ENCODE peak calls at places on chromosomes 1 and 21, in five cellular contexts. S is lower leg skin, V is cardiac muscle cell, I is ovary, Y is AG04449. D is an unnamed sample.

GRCh38 chr1:31802190-31803150 is 13.4 kb downstream of the SPOCD1 start:
- DNase-seq in Y (no peak), S (peak), I (no peak), V (no peak), D (no peak)

GRCh38 chr1:177873238-177873637 is 96.6 kb downstream of the SEC16B start:
- DNase-seq in I (no peak), V (no peak), Y (peak), S (no peak), D (no peak)

GRCh38 chr1:108953452-108953851 is 9.8 kb downstream of the CLCC1 start:
- DNase-seq in V (no peak), I (no peak), S (no peak), Y (no peak), D (no peak)

GRCh38 chr1:59631561-59631960 is 183.2 kb upstream of the HOOK1 start:
- DNase-seq in S (no peak), V (no peak), I (no peak), Y (no peak), D (no peak)

GRCh38 chr1:1000357-1001056 is 610 bp upstream of the HES4 start:
- DNase-seq in S (peak), V (peak), I (no peak), Y (peak), D (peak)

GRCh38 chr1:31978853-31979400 is 34.7 kb upstream of the KHDRBS1 start:
- DNase-seq in I (no peak), S (no peak), V (no peak), Y (no peak), D (no peak)

GRCh38 chr1:43708006-43708412 is 673 bp downstream of the ST3GAL3 start:
- DNase-seq in V (no peak), Y (no peak), S (no peak), I (no peak), D (no peak)

GRCh38 chr1:210428696-210429095 is 100.0 kb downstream of the HHAT start:
- DNase-seq in I (no peak), Y (no peak), V (no peak), S (no peak), D (no peak)

GRCh38 chr1:207815913-207816312 is 64.1 kb downstream of the CD46 start:
- DNase-seq in S (peak), Y (no peak), V (no peak), I (no peak), D (no peak)

GRCh38 chr1:60615661-60616060 is 466.7 kb upstream of the NFIA start:
- DNase-seq in Y (peak), V (no peak), S (no peak), I (no peak), D (no peak)

GRCh38 chr21:44749759-44750674 is 38.6 kb upstream of the TSPEAR start:
- DNase-seq in I (no peak), S (no peak), V (no peak), Y (no peak), D (no peak)

GRCh38 chr1:54275349-54275748 is 75.4 kb downstream of the MRPL37 start:
- DNase-seq in I (peak), V (no peak), S (peak), Y (no peak), D (no peak)
- TF ChIP-seq CTCF in I (peak), V (peak), S (no peak), Y (peak), D (no peak)

GRCh38 chr1:27306071-27306470 is 15.9 kb upstream of the TMEM222 start:
- DNase-seq in V (no peak), Y (no peak), I (no peak), S (no peak), D (no peak)

GRCh38 chr1:27307851-27308598 is 13.9 kb upstream of the TMEM222 start:
- DNase-seq in S (no peak), Y (no peak), I (no peak), V (peak), D (no peak)

GRCh38 chr1:27302612-27303011 is 19.4 kb upstream of the TMEM222 start:
- DNase-seq in V (no peak), I (no peak), Y (no peak), S (no peak), D (no peak)

GRCh38 chr1:27303509-27303908 is 18.5 kb upstream of the TMEM222 start:
- DNase-seq in V (no peak), S (no peak), Y (no peak), I (no peak), D (no peak)

GRCh38 chr1:27306892-27307850 is 14.8 kb upstream of the TMEM222 start:
- DNase-seq in V (no peak), Y (no peak), I (no peak), S (no peak), D (no peak)
- TF ChIP-seq CTCF in V (no peak), Y (peak), I (no peak), S (no peak), D (no peak)

GRCh38 chr1:182552527-182552926 is 36.5 kb downstream of the RNASEL start:
- DNase-seq in Y (no peak), V (no peak), I (no peak), S (no peak), D (no peak)
- TF ChIP-seq CTCF in Y (no peak), V (no peak), I (no peak), S (no peak), D (no peak)

DNA sequence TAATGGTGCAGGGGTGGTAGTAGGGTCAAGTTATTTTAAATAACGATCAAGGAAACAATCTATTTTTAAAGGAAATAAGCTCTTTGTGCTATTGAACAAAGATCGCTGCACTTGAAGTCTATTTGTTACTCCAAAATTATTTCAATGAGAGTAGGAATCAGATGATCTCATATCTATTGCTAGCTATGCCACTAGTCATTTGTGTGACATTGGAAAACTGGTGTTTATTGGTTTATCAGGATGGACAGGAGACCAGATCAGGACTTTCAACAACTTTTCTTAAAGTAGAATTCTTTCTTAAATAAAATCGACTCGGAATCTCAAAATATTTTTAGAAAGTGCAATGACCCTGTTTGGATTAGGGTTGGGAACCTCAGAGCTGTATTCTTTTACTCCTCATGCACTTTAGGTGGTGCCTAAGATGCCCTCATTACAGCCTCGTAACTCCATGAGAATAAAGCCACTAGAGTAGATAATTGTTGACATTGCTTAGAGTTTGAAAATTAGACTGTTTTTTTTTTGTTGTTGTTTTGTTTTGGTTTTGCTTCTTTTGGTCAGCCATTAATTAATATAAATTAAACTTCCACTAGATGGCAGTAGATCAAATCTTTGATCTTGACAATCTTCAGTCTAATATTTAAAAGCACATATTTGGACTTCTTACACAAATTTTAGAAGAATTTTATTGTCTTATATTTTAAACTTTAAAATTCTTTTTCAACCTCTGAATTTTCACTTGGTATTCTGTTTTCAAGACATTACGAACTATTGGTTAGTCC is 352.4 kb downstream of the USP25 start:
- DNase-seq in V (peak), S (no peak), Y (no peak), I (no peak), D (no peak)
- TF ChIP-seq CTCF in V (peak), S (no peak), Y (no peak), I (peak), D (no peak)

GRCh38 chr1:184340984-184341383 is 45.8 kb upstream of the C1orf21 start:
- DNase-seq in I (no peak), V (no peak), S (no peak), Y (no peak), D (no peak)
- TF ChIP-seq CTCF in I (no peak), V (peak), S (no peak), Y (no peak), D (no peak)

GRCh38 chr1:160006312-160006940 is 25.4 kb downstream of the PIGM start:
- DNase-seq in I (no peak), V (peak), Y (no peak), S (no peak), D (peak)

GRCh38 chr1:160001440-160001839 is 30.4 kb downstream of the PIGM start:
- DNase-seq in Y (no peak), I (no peak), S (no peak), V (no peak), D (no peak)

GRCh38 chr1:160004427-160004826 is 27.4 kb downstream of the PIGM start:
- DNase-seq in V (no peak), I (no peak), Y (no peak), S (no peak), D (no peak)

GRCh38 chr1:160005070-160005469 is 26.7 kb downstream of the PIGM start:
- DNase-seq in I (no peak), V (no peak), S (no peak), Y (no peak), D (no peak)

DNA sequence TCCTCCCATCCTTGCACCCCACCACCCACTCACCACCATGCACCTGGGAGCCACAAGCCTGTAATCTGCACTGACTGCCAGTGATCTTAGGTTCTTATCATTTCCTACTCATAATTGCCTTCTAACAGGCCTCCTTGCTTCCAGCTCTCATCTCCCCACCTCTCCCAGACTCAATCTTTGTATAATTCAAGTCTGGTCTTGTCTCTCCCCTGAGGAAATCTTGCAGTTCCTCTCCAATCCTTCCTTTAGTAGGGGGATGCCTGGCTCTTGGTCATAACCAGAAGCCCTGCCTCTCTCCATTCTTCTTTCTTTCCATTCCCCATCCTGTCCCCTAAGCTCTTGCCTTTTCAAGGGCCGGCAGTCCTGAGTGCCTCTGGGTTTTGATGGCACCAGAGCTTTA is 27.8 kb downstream of the PIGM start:
- DNase-seq in S (no peak), Y (no peak), V (no peak), I (no peak), D (no peak)
- TF ChIP-seq CTCF in S (no peak), Y (no peak), V (no peak), I (no peak), D (no peak)

DNA sequence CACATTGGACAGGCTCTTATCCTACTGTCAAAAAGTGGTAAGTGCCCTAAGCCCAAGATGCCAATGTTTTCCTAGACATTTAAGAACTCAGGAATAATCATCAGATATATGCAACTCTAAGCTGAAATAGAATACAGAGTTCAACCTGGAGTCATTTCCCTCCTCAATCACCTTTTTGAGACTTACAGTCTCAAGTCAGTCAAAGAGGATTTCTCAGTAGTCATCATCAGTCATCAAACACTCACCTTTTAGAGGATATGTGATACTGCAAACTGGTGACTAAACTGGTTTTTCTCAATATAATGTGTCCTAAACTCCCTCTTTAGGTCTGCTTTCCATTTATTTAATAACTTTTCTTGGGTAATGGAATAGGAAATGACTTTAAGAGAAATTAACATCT is 145.3 kb upstream of the ADAMTS5 start:
- DNase-seq in S (no peak), Y (no peak), I (no peak), V (no peak), D (no peak)
- TF ChIP-seq CTCF in S (no peak), Y (no peak), I (no peak), V (no peak), D (no peak)

DNA sequence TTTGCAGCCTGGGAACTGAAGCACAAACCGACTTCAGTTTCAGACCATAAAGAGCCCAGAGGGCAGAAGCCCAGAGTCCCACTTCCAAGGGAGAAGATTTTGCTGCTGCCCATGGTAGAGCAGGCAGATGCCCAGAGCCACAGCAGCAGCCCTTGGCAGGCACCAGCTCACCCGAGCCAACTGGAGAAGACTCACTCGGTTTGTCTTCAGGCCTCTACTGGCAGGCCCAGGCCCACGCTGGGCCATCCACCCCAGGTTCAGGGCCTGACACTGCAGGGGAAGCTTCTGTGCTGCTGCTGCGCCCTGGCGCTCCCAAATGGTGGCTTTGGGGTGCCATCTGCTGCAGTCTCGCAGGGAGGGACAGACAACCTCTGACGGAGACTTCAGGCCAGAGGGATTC is 33.3 kb downstream of the SLC66A1 start:
- DNase-seq in V (no peak), S (no peak), Y (no peak), I (no peak), D (no peak)
- TF ChIP-seq CTCF in V (no peak), S (no peak), Y (no peak), I (no peak), D (no peak)

D was measured in natural killer cell.